ENCODE peak calls at places on chromosomes 3 and 15, in eight cellular contexts. One of them, this sample, is unnamed.

GRCh38 chr3:63981980-63982379 is 41.3 kb downstream of the PSMD6 start:
- DNase-seq in cerebellar cortex: no peak
- DNase-seq in tibial nerve: no peak
- DNase-seq in skeletal muscle cell: no peak
- DNase-seq in EL: no peak
- DNase-seq in stimulated activated CD4-positive, alpha-beta T cell treated with anti-CD3 and anti-CD28 coated beads, Interleukin-1b, Interleukin-23, amount 100 ng/mL, for 1 hour: no peak
- DNase-seq in uterus: no peak
- DNase-seq in stimulated activated naive B cell treated with anti-CD40 and anti-IgM and Interleukin-4, amounts not matched to agents 10 μg/mL and 1 μg/mL and 100 μg/mL, for 72 hours: no peak
- DNase-seq in this sample: no peak

GRCh38 chr15:56760186-56760585 is 26.9 kb upstream of the ZNF280D start:
- DNase-seq in cerebellar cortex: no peak
- DNase-seq in tibial nerve: no peak
- DNase-seq in skeletal muscle cell: no peak
- DNase-seq in EL: peak
- DNase-seq in stimulated activated CD4-positive, alpha-beta T cell treated with anti-CD3 and anti-CD28 coated beads, Interleukin-1b, Interleukin-23, amount 100 ng/mL, for 1 hour: no peak
- DNase-seq in uterus: no peak
- DNase-seq in stimulated activated naive B cell treated with anti-CD40 and anti-IgM and Interleukin-4, amounts not matched to agents 10 μg/mL and 1 μg/mL and 100 μg/mL, for 72 hours: no peak
- DNase-seq in this sample: no peak

GRCh38 chr3:153165211-153165815 is 3.3 kb downstream of the RAP2B start:
- DNase-seq in cerebellar cortex: peak
- DNase-seq in tibial nerve: no peak
- DNase-seq in skeletal muscle cell: no peak
- DNase-seq in EL: peak
- DNase-seq in stimulated activated CD4-positive, alpha-beta T cell treated with anti-CD3 and anti-CD28 coated beads, Interleukin-1b, Interleukin-23, amount 100 ng/mL, for 1 hour: no peak
- DNase-seq in uterus: no peak
- DNase-seq in stimulated activated naive B cell treated with anti-CD40 and anti-IgM and Interleukin-4, amounts not matched to agents 10 μg/mL and 1 μg/mL and 100 μg/mL, for 72 hours: no peak
- DNase-seq in this sample: no peak

GRCh38 chr3:38062809-38063208 is 23.8 kb downstream of the DLEC1 start:
- DNase-seq in cerebellar cortex: no peak
- DNase-seq in tibial nerve: no peak
- DNase-seq in skeletal muscle cell: no peak
- DNase-seq in EL: no peak
- DNase-seq in stimulated activated CD4-positive, alpha-beta T cell treated with anti-CD3 and anti-CD28 coated beads, Interleukin-1b, Interleukin-23, amount 100 ng/mL, for 1 hour: no peak
- DNase-seq in uterus: no peak
- DNase-seq in stimulated activated naive B cell treated with anti-CD40 and anti-IgM and Interleukin-4, amounts not matched to agents 10 μg/mL and 1 μg/mL and 100 μg/mL, for 72 hours: no peak
- DNase-seq in this sample: no peak

GRCh38 chr3:46848271-46849097 is 14.8 kb downstream of the MYL3 start:
- DNase-seq in cerebellar cortex: no peak
- DNase-seq in tibial nerve: no peak
- DNase-seq in skeletal muscle cell: no peak
- DNase-seq in EL: peak
- DNase-seq in stimulated activated CD4-positive, alpha-beta T cell treated with anti-CD3 and anti-CD28 coated beads, Interleukin-1b, Interleukin-23, amount 100 ng/mL, for 1 hour: no peak
- DNase-seq in uterus: no peak
- DNase-seq in stimulated activated naive B cell treated with anti-CD40 and anti-IgM and Interleukin-4, amounts not matched to agents 10 μg/mL and 1 μg/mL and 100 μg/mL, for 72 hours: no peak
- DNase-seq in this sample: peak

GRCh38 chr3:150278843-150279341 is 129.2 kb upstream of the TSC22D2 start:
- DNase-seq in cerebellar cortex: no peak
- DNase-seq in tibial nerve: no peak
- DNase-seq in skeletal muscle cell: no peak
- DNase-seq in EL: no peak
- DNase-seq in stimulated activated CD4-positive, alpha-beta T cell treated with anti-CD3 and anti-CD28 coated beads, Interleukin-1b, Interleukin-23, amount 100 ng/mL, for 1 hour: no peak
- DNase-seq in uterus: no peak
- DNase-seq in stimulated activated naive B cell treated with anti-CD40 and anti-IgM and Interleukin-4, amounts not matched to agents 10 μg/mL and 1 μg/mL and 100 μg/mL, for 72 hours: no peak
- DNase-seq in this sample: no peak

GRCh38 chr15:86711476-86711875 is 631.8 kb downstream of the AGBL1 start:
- DNase-seq in cerebellar cortex: no peak
- DNase-seq in tibial nerve: no peak
- DNase-seq in skeletal muscle cell: no peak
- DNase-seq in EL: no peak
- DNase-seq in stimulated activated CD4-positive, alpha-beta T cell treated with anti-CD3 and anti-CD28 coated beads, Interleukin-1b, Interleukin-23, amount 100 ng/mL, for 1 hour: no peak
- DNase-seq in uterus: no peak
- DNase-seq in stimulated activated naive B cell treated with anti-CD40 and anti-IgM and Interleukin-4, amounts not matched to agents 10 μg/mL and 1 μg/mL and 100 μg/mL, for 72 hours: no peak
- DNase-seq in this sample: no peak

GRCh38 chr15:83582386-83582785 is 71.5 kb upstream of the ADAMTSL3 start:
- DNase-seq in cerebellar cortex: no peak
- DNase-seq in tibial nerve: no peak
- DNase-seq in skeletal muscle cell: no peak
- DNase-seq in EL: no peak
- DNase-seq in stimulated activated CD4-positive, alpha-beta T cell treated with anti-CD3 and anti-CD28 coated beads, Interleukin-1b, Interleukin-23, amount 100 ng/mL, for 1 hour: no peak
- DNase-seq in uterus: no peak
- DNase-seq in stimulated activated naive B cell treated with anti-CD40 and anti-IgM and Interleukin-4, amounts not matched to agents 10 μg/mL and 1 μg/mL and 100 μg/mL, for 72 hours: no peak
- DNase-seq in this sample: no peak

GRCh38 chr3:172375206-172375850 is 72.9 kb downstream of the GHSR start:
- DNase-seq in cerebellar cortex: no peak
- DNase-seq in tibial nerve: no peak
- DNase-seq in skeletal muscle cell: no peak
- DNase-seq in EL: no peak
- DNase-seq in stimulated activated CD4-positive, alpha-beta T cell treated with anti-CD3 and anti-CD28 coated beads, Interleukin-1b, Interleukin-23, amount 100 ng/mL, for 1 hour: no peak
- DNase-seq in uterus: no peak
- DNase-seq in stimulated activated naive B cell treated with anti-CD40 and anti-IgM and Interleukin-4, amounts not matched to agents 10 μg/mL and 1 μg/mL and 100 μg/mL, for 72 hours: no peak
- DNase-seq in this sample: no peak

GRCh38 chr15:63605816-63606215 is 8.6 kb downstream of the FBXL22 start:
- DNase-seq in cerebellar cortex: no peak
- DNase-seq in tibial nerve: no peak
- DNase-seq in skeletal muscle cell: no peak
- DNase-seq in EL: no peak
- DNase-seq in stimulated activated CD4-positive, alpha-beta T cell treated with anti-CD3 and anti-CD28 coated beads, Interleukin-1b, Interleukin-23, amount 100 ng/mL, for 1 hour: peak
- DNase-seq in uterus: no peak
- DNase-seq in stimulated activated naive B cell treated with anti-CD40 and anti-IgM and Interleukin-4, amounts not matched to agents 10 μg/mL and 1 μg/mL and 100 μg/mL, for 72 hours: no peak
- DNase-seq in this sample: no peak

GRCh38 chr15:81653259-81653658 is 279.2 kb upstream of the TMC3 start:
- DNase-seq in cerebellar cortex: no peak
- DNase-seq in tibial nerve: no peak
- DNase-seq in skeletal muscle cell: no peak
- DNase-seq in EL: no peak
- DNase-seq in stimulated activated CD4-positive, alpha-beta T cell treated with anti-CD3 and anti-CD28 coated beads, Interleukin-1b, Interleukin-23, amount 100 ng/mL, for 1 hour: no peak
- DNase-seq in uterus: no peak
- DNase-seq in stimulated activated naive B cell treated with anti-CD40 and anti-IgM and Interleukin-4, amounts not matched to agents 10 μg/mL and 1 μg/mL and 100 μg/mL, for 72 hours: no peak
- DNase-seq in this sample: no peak

GRCh38 chr3:184323696-184324095 is 9.3 kb downstream of the EIF4G1 start:
- DNase-seq in cerebellar cortex: no peak
- DNase-seq in tibial nerve: no peak
- DNase-seq in skeletal muscle cell: no peak
- DNase-seq in EL: no peak
- DNase-seq in stimulated activated CD4-positive, alpha-beta T cell treated with anti-CD3 and anti-CD28 coated beads, Interleukin-1b, Interleukin-23, amount 100 ng/mL, for 1 hour: no peak
- DNase-seq in uterus: no peak
- DNase-seq in stimulated activated naive B cell treated with anti-CD40 and anti-IgM and Interleukin-4, amounts not matched to agents 10 μg/mL and 1 μg/mL and 100 μg/mL, for 72 hours: no peak
- DNase-seq in this sample: no peak

GRCh38 chr3:136772709-136773108 is 20.5 kb upstream of the STAG1 start:
- DNase-seq in cerebellar cortex: no peak
- DNase-seq in tibial nerve: no peak
- DNase-seq in skeletal muscle cell: no peak
- DNase-seq in EL: peak
- DNase-seq in stimulated activated CD4-positive, alpha-beta T cell treated with anti-CD3 and anti-CD28 coated beads, Interleukin-1b, Interleukin-23, amount 100 ng/mL, for 1 hour: no peak
- DNase-seq in uterus: no peak
- DNase-seq in stimulated activated naive B cell treated with anti-CD40 and anti-IgM and Interleukin-4, amounts not matched to agents 10 μg/mL and 1 μg/mL and 100 μg/mL, for 72 hours: no peak
- DNase-seq in this sample: no peak

GRCh38 chr15:58497036-58497785 is 65.4 kb downstream of the LIPC start:
- DNase-seq in cerebellar cortex: peak
- DNase-seq in tibial nerve: no peak
- DNase-seq in skeletal muscle cell: no peak
- DNase-seq in EL: no peak
- DNase-seq in stimulated activated CD4-positive, alpha-beta T cell treated with anti-CD3 and anti-CD28 coated beads, Interleukin-1b, Interleukin-23, amount 100 ng/mL, for 1 hour: no peak
- DNase-seq in uterus: no peak
- DNase-seq in stimulated activated naive B cell treated with anti-CD40 and anti-IgM and Interleukin-4, amounts not matched to agents 10 μg/mL and 1 μg/mL and 100 μg/mL, for 72 hours: no peak
- DNase-seq in this sample: no peak

GRCh38 chr3:100777271-100777670 is 68.0 kb downstream of the TFG start:
- DNase-seq in cerebellar cortex: no peak
- DNase-seq in tibial nerve: no peak
- DNase-seq in skeletal muscle cell: no peak
- DNase-seq in EL: peak
- DNase-seq in stimulated activated CD4-positive, alpha-beta T cell treated with anti-CD3 and anti-CD28 coated beads, Interleukin-1b, Interleukin-23, amount 100 ng/mL, for 1 hour: no peak
- DNase-seq in uterus: no peak
- DNase-seq in stimulated activated naive B cell treated with anti-CD40 and anti-IgM and Interleukin-4, amounts not matched to agents 10 μg/mL and 1 μg/mL and 100 μg/mL, for 72 hours: no peak
- DNase-seq in this sample: no peak

GRCh38 chr15:57972801-57973311 is 92.7 kb downstream of the ALDH1A2 start:
- DNase-seq in cerebellar cortex: no peak
- DNase-seq in tibial nerve: no peak
- DNase-seq in skeletal muscle cell: no peak
- DNase-seq in EL: no peak
- DNase-seq in stimulated activated CD4-positive, alpha-beta T cell treated with anti-CD3 and anti-CD28 coated beads, Interleukin-1b, Interleukin-23, amount 100 ng/mL, for 1 hour: no peak
- DNase-seq in uterus: no peak
- DNase-seq in stimulated activated naive B cell treated with anti-CD40 and anti-IgM and Interleukin-4, amounts not matched to agents 10 μg/mL and 1 μg/mL and 100 μg/mL, for 72 hours: no peak
- DNase-seq in this sample: no peak

GRCh38 chr15:72220678-72221077 is 10.3 kb downstream of the PKM start:
- DNase-seq in cerebellar cortex: no peak
- DNase-seq in tibial nerve: no peak
- DNase-seq in skeletal muscle cell: no peak
- DNase-seq in EL: no peak
- DNase-seq in stimulated activated CD4-positive, alpha-beta T cell treated with anti-CD3 and anti-CD28 coated beads, Interleukin-1b, Interleukin-23, amount 100 ng/mL, for 1 hour: no peak
- DNase-seq in uterus: no peak
- DNase-seq in stimulated activated naive B cell treated with anti-CD40 and anti-IgM and Interleukin-4, amounts not matched to agents 10 μg/mL and 1 μg/mL and 100 μg/mL, for 72 hours: no peak
- DNase-seq in this sample: no peak

GRCh38 chr15:64460737-64461576 is 579 bp downstream of the ZNF609 start:
- DNase-seq in cerebellar cortex: peak
- DNase-seq in tibial nerve: no peak
- DNase-seq in skeletal muscle cell: peak
- DNase-seq in EL: peak
- DNase-seq in stimulated activated CD4-positive, alpha-beta T cell treated with anti-CD3 and anti-CD28 coated beads, Interleukin-1b, Interleukin-23, amount 100 ng/mL, for 1 hour: peak
- DNase-seq in uterus: peak
- DNase-seq in stimulated activated naive B cell treated with anti-CD40 and anti-IgM and Interleukin-4, amounts not matched to agents 10 μg/mL and 1 μg/mL and 100 μg/mL, for 72 hours: no peak
- DNase-seq in this sample: no peak

GRCh38 chr3:167783781-167784180 is 48.3 kb downstream of the SERPINI1 start:
- DNase-seq in cerebellar cortex: peak
- DNase-seq in tibial nerve: no peak
- DNase-seq in skeletal muscle cell: no peak
- DNase-seq in EL: no peak
- DNase-seq in stimulated activated CD4-positive, alpha-beta T cell treated with anti-CD3 and anti-CD28 coated beads, Interleukin-1b, Interleukin-23, amount 100 ng/mL, for 1 hour: no peak
- DNase-seq in uterus: no peak
- DNase-seq in stimulated activated naive B cell treated with anti-CD40 and anti-IgM and Interleukin-4, amounts not matched to agents 10 μg/mL and 1 μg/mL and 100 μg/mL, for 72 hours: no peak
- DNase-seq in this sample: no peak

GRCh38 chr15:64813075-64813474 is 12.4 kb downstream of the PIF1 start:
- DNase-seq in cerebellar cortex: no peak
- DNase-seq in tibial nerve: no peak
- DNase-seq in skeletal muscle cell: peak
- DNase-seq in EL: peak
- DNase-seq in stimulated activated CD4-positive, alpha-beta T cell treated with anti-CD3 and anti-CD28 coated beads, Interleukin-1b, Interleukin-23, amount 100 ng/mL, for 1 hour: no peak
- DNase-seq in uterus: no peak
- DNase-seq in stimulated activated naive B cell treated with anti-CD40 and anti-IgM and Interleukin-4, amounts not matched to agents 10 μg/mL and 1 μg/mL and 100 μg/mL, for 72 hours: peak
- DNase-seq in this sample: no peak

GRCh38 chr15:90002428-90002844 is 1.3 kb downstream of the ZNF710 start:
- DNase-seq in cerebellar cortex: no peak
- DNase-seq in tibial nerve: no peak
- DNase-seq in skeletal muscle cell: no peak
- DNase-seq in EL: peak
- DNase-seq in stimulated activated CD4-positive, alpha-beta T cell treated with anti-CD3 and anti-CD28 coated beads, Interleukin-1b, Interleukin-23, amount 100 ng/mL, for 1 hour: no peak
- DNase-seq in uterus: peak
- DNase-seq in stimulated activated naive B cell treated with anti-CD40 and anti-IgM and Interleukin-4, amounts not matched to agents 10 μg/mL and 1 μg/mL and 100 μg/mL, for 72 hours: peak
- DNase-seq in this sample: peak

GRCh38 chr3:119240101-119240581 is 537 bp downstream of the B4GALT4 start:
- DNase-seq in cerebellar cortex: peak
- DNase-seq in tibial nerve: no peak
- DNase-seq in skeletal muscle cell: no peak
- DNase-seq in EL: peak
- DNase-seq in stimulated activated CD4-positive, alpha-beta T cell treated with anti-CD3 and anti-CD28 coated beads, Interleukin-1b, Interleukin-23, amount 100 ng/mL, for 1 hour: no peak
- DNase-seq in uterus: peak
- DNase-seq in stimulated activated naive B cell treated with anti-CD40 and anti-IgM and Interleukin-4, amounts not matched to agents 10 μg/mL and 1 μg/mL and 100 μg/mL, for 72 hours: no peak
- DNase-seq in this sample: no peak

GRCh38 chr15:42084465-42085235 is 9.7 kb downstream of the PLA2G4D start:
- DNase-seq in cerebellar cortex: peak
- DNase-seq in tibial nerve: peak
- DNase-seq in skeletal muscle cell: no peak
- DNase-seq in EL: peak
- DNase-seq in stimulated activated CD4-positive, alpha-beta T cell treated with anti-CD3 and anti-CD28 coated beads, Interleukin-1b, Interleukin-23, amount 100 ng/mL, for 1 hour: peak
- DNase-seq in uterus: peak
- DNase-seq in stimulated activated naive B cell treated with anti-CD40 and anti-IgM and Interleukin-4, amounts not matched to agents 10 μg/mL and 1 μg/mL and 100 μg/mL, for 72 hours: no peak
- DNase-seq in this sample: peak

GRCh38 chr15:92669432-92669831 is 13.9 kb upstream of the FAM174B start:
- DNase-seq in cerebellar cortex: no peak
- DNase-seq in tibial nerve: no peak
- DNase-seq in skeletal muscle cell: no peak
- DNase-seq in EL: no peak
- DNase-seq in stimulated activated CD4-positive, alpha-beta T cell treated with anti-CD3 and anti-CD28 coated beads, Interleukin-1b, Interleukin-23, amount 100 ng/mL, for 1 hour: no peak
- DNase-seq in uterus: no peak
- DNase-seq in stimulated activated naive B cell treated with anti-CD40 and anti-IgM and Interleukin-4, amounts not matched to agents 10 μg/mL and 1 μg/mL and 100 μg/mL, for 72 hours: no peak
- DNase-seq in this sample: no peak

GRCh38 chr3:56361731-56362130 is 106.5 kb downstream of the ERC2 start:
- DNase-seq in cerebellar cortex: no peak
- DNase-seq in tibial nerve: no peak
- DNase-seq in skeletal muscle cell: no peak
- DNase-seq in EL: no peak
- DNase-seq in stimulated activated CD4-positive, alpha-beta T cell treated with anti-CD3 and anti-CD28 coated beads, Interleukin-1b, Interleukin-23, amount 100 ng/mL, for 1 hour: no peak
- DNase-seq in uterus: no peak
- DNase-seq in stimulated activated naive B cell treated with anti-CD40 and anti-IgM and Interleukin-4, amounts not matched to agents 10 μg/mL and 1 μg/mL and 100 μg/mL, for 72 hours: no peak
- DNase-seq in this sample: no peak

GRCh38 chr3:122033018-122033417 is 11.0 kb upstream of the ILDR1 start:
- DNase-seq in cerebellar cortex: no peak
- DNase-seq in tibial nerve: no peak
- DNase-seq in skeletal muscle cell: no peak
- DNase-seq in EL: no peak
- DNase-seq in stimulated activated CD4-positive, alpha-beta T cell treated with anti-CD3 and anti-CD28 coated beads, Interleukin-1b, Interleukin-23, amount 100 ng/mL, for 1 hour: no peak
- DNase-seq in uterus: no peak
- DNase-seq in stimulated activated naive B cell treated with anti-CD40 and anti-IgM and Interleukin-4, amounts not matched to agents 10 μg/mL and 1 μg/mL and 100 μg/mL, for 72 hours: no peak
- DNase-seq in this sample: no peak

GRCh38 chr3:196175717-196176116 is 35.5 kb downstream of the ZDHHC19 start:
- DNase-seq in cerebellar cortex: no peak
- DNase-seq in tibial nerve: no peak
- DNase-seq in skeletal muscle cell: no peak
- DNase-seq in EL: no peak
- DNase-seq in stimulated activated CD4-positive, alpha-beta T cell treated with anti-CD3 and anti-CD28 coated beads, Interleukin-1b, Interleukin-23, amount 100 ng/mL, for 1 hour: no peak
- DNase-seq in uterus: no peak
- DNase-seq in stimulated activated naive B cell treated with anti-CD40 and anti-IgM and Interleukin-4, amounts not matched to agents 10 μg/mL and 1 μg/mL and 100 μg/mL, for 72 hours: no peak
- DNase-seq in this sample: no peak

GRCh38 chr15:57580866-57581265 is 10.8 kb upstream of the MYZAP start:
- DNase-seq in cerebellar cortex: no peak
- DNase-seq in tibial nerve: no peak
- DNase-seq in skeletal muscle cell: no peak
- DNase-seq in EL: no peak
- DNase-seq in stimulated activated CD4-positive, alpha-beta T cell treated with anti-CD3 and anti-CD28 coated beads, Interleukin-1b, Interleukin-23, amount 100 ng/mL, for 1 hour: no peak
- DNase-seq in uterus: no peak
- DNase-seq in stimulated activated naive B cell treated with anti-CD40 and anti-IgM and Interleukin-4, amounts not matched to agents 10 μg/mL and 1 μg/mL and 100 μg/mL, for 72 hours: no peak
- DNase-seq in this sample: no peak

GRCh38 chr15:68580026-68580882 is 1.5 kb downstream of the CORO2B start:
- DNase-seq in cerebellar cortex: no peak
- DNase-seq in tibial nerve: no peak
- DNase-seq in skeletal muscle cell: no peak
- DNase-seq in EL: no peak
- DNase-seq in stimulated activated CD4-positive, alpha-beta T cell treated with anti-CD3 and anti-CD28 coated beads, Interleukin-1b, Interleukin-23, amount 100 ng/mL, for 1 hour: no peak
- DNase-seq in uterus: no peak
- DNase-seq in stimulated activated naive B cell treated with anti-CD40 and anti-IgM and Interleukin-4, amounts not matched to agents 10 μg/mL and 1 μg/mL and 100 μg/mL, for 72 hours: no peak
- DNase-seq in this sample: no peak

GRCh38 chr3:15305366-15305844 is 27.0 kb downstream of the SH3BP5 start:
- DNase-seq in cerebellar cortex: no peak
- DNase-seq in tibial nerve: no peak
- DNase-seq in skeletal muscle cell: no peak
- DNase-seq in EL: no peak
- DNase-seq in stimulated activated CD4-positive, alpha-beta T cell treated with anti-CD3 and anti-CD28 coated beads, Interleukin-1b, Interleukin-23, amount 100 ng/mL, for 1 hour: no peak
- DNase-seq in uterus: no peak
- DNase-seq in stimulated activated naive B cell treated with anti-CD40 and anti-IgM and Interleukin-4, amounts not matched to agents 10 μg/mL and 1 μg/mL and 100 μg/mL, for 72 hours: no peak
- DNase-seq in this sample: no peak

GRCh38 chr3:197327701-197328100 is 29.3 kb upstream of the DLG1 start:
- DNase-seq in cerebellar cortex: no peak
- DNase-seq in tibial nerve: no peak
- DNase-seq in skeletal muscle cell: no peak
- DNase-seq in EL: no peak
- DNase-seq in stimulated activated CD4-positive, alpha-beta T cell treated with anti-CD3 and anti-CD28 coated beads, Interleukin-1b, Interleukin-23, amount 100 ng/mL, for 1 hour: no peak
- DNase-seq in uterus: no peak
- DNase-seq in stimulated activated naive B cell treated with anti-CD40 and anti-IgM and Interleukin-4, amounts not matched to agents 10 μg/mL and 1 μg/mL and 100 μg/mL, for 72 hours: no peak
- DNase-seq in this sample: no peak

GRCh38 chr3:189982299-189982945 is 138.3 kb downstream of the P3H2 start:
- DNase-seq in cerebellar cortex: no peak
- DNase-seq in tibial nerve: no peak
- DNase-seq in skeletal muscle cell: no peak
- DNase-seq in EL: no peak
- DNase-seq in stimulated activated CD4-positive, alpha-beta T cell treated with anti-CD3 and anti-CD28 coated beads, Interleukin-1b, Interleukin-23, amount 100 ng/mL, for 1 hour: no peak
- DNase-seq in uterus: no peak
- DNase-seq in stimulated activated naive B cell treated with anti-CD40 and anti-IgM and Interleukin-4, amounts not matched to agents 10 μg/mL and 1 μg/mL and 100 μg/mL, for 72 hours: no peak
- DNase-seq in this sample: no peak

GRCh38 chr3:183313764-183314163 is 60.7 kb downstream of the B3GNT5 start:
- DNase-seq in cerebellar cortex: no peak
- DNase-seq in tibial nerve: no peak
- DNase-seq in skeletal muscle cell: no peak
- DNase-seq in EL: no peak
- DNase-seq in stimulated activated CD4-positive, alpha-beta T cell treated with anti-CD3 and anti-CD28 coated beads, Interleukin-1b, Interleukin-23, amount 100 ng/mL, for 1 hour: no peak
- DNase-seq in uterus: no peak
- DNase-seq in stimulated activated naive B cell treated with anti-CD40 and anti-IgM and Interleukin-4, amounts not matched to agents 10 μg/mL and 1 μg/mL and 100 μg/mL, for 72 hours: no peak
- DNase-seq in this sample: no peak

GRCh38 chr15:45704329-45705249 is 69.8 kb downstream of the SQOR start:
- DNase-seq in cerebellar cortex: peak
- DNase-seq in tibial nerve: no peak
- DNase-seq in skeletal muscle cell: no peak
- DNase-seq in EL: peak
- DNase-seq in stimulated activated CD4-positive, alpha-beta T cell treated with anti-CD3 and anti-CD28 coated beads, Interleukin-1b, Interleukin-23, amount 100 ng/mL, for 1 hour: peak
- DNase-seq in uterus: no peak
- DNase-seq in stimulated activated naive B cell treated with anti-CD40 and anti-IgM and Interleukin-4, amounts not matched to agents 10 μg/mL and 1 μg/mL and 100 μg/mL, for 72 hours: no peak
- DNase-seq in this sample: no peak